ENCODE peak calls at places on chromosomes 5 and 9, in four cellular contexts. Y is dorsolateral prefrontal cortex, E is HCEC 1CT, A is cardiac fibroblast. U is an unnamed sample.

GRCh38 chr5:134642931-134643530 is 5.6 kb upstream of the SEC24A start:
- DNase-seq in A (no peak), E (no peak), Y (no peak), U (no peak)

GRCh38 chr5:54207566-54207965 is 102.8 kb downstream of the ARL15 start:
- DNase-seq in Y (no peak), E (no peak), A (no peak), U (no peak)

GRCh38 chr5:6715758-6716633 is 2.8 kb downstream of the TENT4A start:
- DNase-seq in A (no peak), E (no peak), Y (no peak), U (no peak)

GRCh38 chr5:35876922-35877321 is 20.2 kb downstream of the IL7R start:
- DNase-seq in Y (no peak), E (peak), A (peak), U (no peak)

GRCh38 chr5:113293068-113293571 is 141.7 kb downstream of the TSSK1B start:
- DNase-seq in E (no peak), Y (no peak), A (peak), U (no peak)

GRCh38 chr9:137130176-137130755 is 8.7 kb upstream of the GRIN1 start:
- DNase-seq in Y (no peak), E (no peak), A (no peak), U (no peak)

GRCh38 chr9:972512-973294 is 3.8 kb upstream of the DMRT3 start:
- DNase-seq in E (no peak), Y (no peak), A (no peak), U (no peak)

GRCh38 chr5:76579166-76579765 is 43.9 kb downstream of the F2RL2 start:
- DNase-seq in E (peak), Y (no peak), A (no peak), U (no peak)

GRCh38 chr9:35313460-35313859 is 151.7 kb downstream of the UNC13B start:
- DNase-seq in Y (no peak), A (no peak), E (no peak), U (no peak)

GRCh38 chr9:81529556-81530193 is 159.7 kb downstream of the TLE1 start:
- DNase-seq in E (peak), A (peak), Y (no peak), U (no peak)

GRCh38 chr5:132459031-132459982 is 31.3 kb downstream of the IRF1 start:
- DNase-seq in E (no peak), Y (no peak), A (peak), U (no peak)

GRCh38 chr5:98569288-98569687 is 204.2 kb upstream of the RGMB start:
- DNase-seq in A (no peak), Y (no peak), E (no peak), U (no peak)

GRCh38 chr5:139688712-139689413 is 40.7 kb downstream of the CXXC5 start:
- DNase-seq in E (no peak), Y (no peak), A (no peak), U (no peak)

GRCh38 chr5:1517838-1518237 is 5.9 kb downstream of the LPCAT1 start:
- DNase-seq in Y (peak), E (no peak), A (no peak), U (no peak)

GRCh38 chr5:172910828-172911627 is 48.2 kb upstream of the RPL26L1 start:
- DNase-seq in A (peak), Y (no peak), E (peak), U (no peak)

GRCh38 chr9:112271466-112272098 is 61.8 kb downstream of the PTBP3 start:
- DNase-seq in E (peak), A (no peak), Y (no peak), U (no peak)

GRCh38 chr9:93955356-93956182 is 414 bp upstream of the BARX1 start:
- DNase-seq in Y (no peak), E (no peak), A (no peak), U (no peak)

GRCh38 chr9:123434619-123435240 is 78.7 kb downstream of the CRB2 start:
- DNase-seq in Y (no peak), A (no peak), E (no peak), U (no peak)

GRCh38 chr5:180286-180918 is 10.9 kb upstream of the LRRC14B start:
- DNase-seq in Y (no peak), E (no peak), A (no peak), U (no peak)

GRCh38 chr9:132125944-132126720 is 35.7 kb upstream of the NTNG2 start:
- DNase-seq in A (no peak), Y (no peak), E (no peak), U (no peak)

GRCh38 chr5:177568326-177568725 is 14.0 kb upstream of the FAM193B start:
- DNase-seq in A (no peak), Y (no peak), E (no peak), U (no peak)

GRCh38 chr9:93601666-93602065 is 25.3 kb downstream of the PHF2 start:
- DNase-seq in A (no peak), Y (no peak), E (no peak), U (no peak)